ENCODE peak calls at places on chromosomes 6 and 20, in nine cellular contexts. V, M, J, R, I, X, Y, U and D are unnamed samples.

GRCh38 chr6:138289739-138290138 is 71.4 kb upstream of the PBOV1 start:
- DNase-seq in V (peak; percentile 21), M (no peak), J (no peak), R (no peak), I (no peak), X (peak; percentile 15), Y (peak; percentile 44), U (no peak), D (no peak)

GRCh38 chr20:63232235-63233060 is 3.3 kb upstream of the BIRC7 start:
- DNase-seq in V (peak; percentile 94), M (no peak), J (peak; percentile 76), R (peak; percentile 88), I (no peak), X (peak; percentile 98), Y (no peak), U (peak; percentile 62), D (peak; percentile 88)

GRCh38 chr20:1987826-1988225 is 6.0 kb downstream of the PDYN start:
- DNase-seq in V (peak; percentile 10), M (no peak), J (no peak), R (no peak), I (no peak), X (peak; percentile 39), Y (no peak), U (no peak), D (peak; percentile 4)

GRCh38 chr6:22766979-22767378 is 197.6 kb downstream of the HDGFL1 start:
- DNase-seq in V (peak; percentile 10), M (no peak), J (no peak), R (no peak), I (no peak), X (no peak), Y (no peak), U (no peak), D (peak; percentile 31)

GRCh38 chr20:5652626-5653573 is 97.3 kb upstream of the SHLD1 start:
- DNase-seq in V (no peak), M (no peak), J (peak; percentile 83), R (no peak), I (no peak), X (peak; percentile 85), Y (no peak), U (peak; percentile 71), D (peak; percentile 66)

GRCh38 chr6:166774770-166775169 is 147.7 kb upstream of the RPS6KA2 start:
- DNase-seq in V (no peak), M (peak; percentile 20), J (no peak), R (no peak), I (no peak), X (no peak), Y (no peak), U (no peak), D (no peak)

GRCh38 chr6:158978752-158979151 is 21.2 kb downstream of the RSPH3 start:
- DNase-seq in V (no peak), M (no peak), J (no peak), R (no peak), I (no peak), X (peak; percentile 34), Y (no peak), U (no peak), D (peak; percentile 5)

GRCh38 chr6:49841424-49841823 is 24.9 kb downstream of the CRISP1 start:
- DNase-seq in V (no peak), M (no peak), J (no peak), R (no peak), I (no peak), X (no peak), Y (no peak), U (no peak), D (no peak)

GRCh38 chr6:149854532-149854931 is 9.6 kb downstream of the LRP11 start:
- DNase-seq in V (peak; percentile 53), M (peak; percentile 80), J (no peak), R (peak; percentile 64), I (no peak), X (no peak), Y (no peak), U (peak; percentile 53), D (no peak)

GRCh38 chr20:37445041-37445440 is 76.0 kb upstream of the NNAT start:
- DNase-seq in V (no peak), M (no peak), J (no peak), R (no peak), I (no peak), X (no peak), Y (no peak), U (no peak), D (no peak)

GRCh38 chr20:58712823-58713731 is 20.5 kb downstream of the NPEPL1 start:
- DNase-seq in V (no peak), M (no peak), J (no peak), R (no peak), I (no peak), X (no peak), Y (no peak), U (no peak), D (no peak)

GRCh38 chr6:11230158-11231107 is 2.0 kb downstream of the NEDD9 start:
- DNase-seq in V (no peak), M (no peak), J (no peak), R (no peak), I (no peak), X (peak; percentile 48), Y (no peak), U (no peak), D (peak; percentile 20)

GRCh38 chr6:119521251-119521650 is 171.7 kb upstream of the MAN1A1 start:
- DNase-seq in V (no peak), M (no peak), J (no peak), R (no peak), I (no peak), X (no peak), Y (no peak), U (no peak), D (no peak)

GRCh38 chr6:27237089-27237723 is 10.3 kb upstream of the PRSS16 start:
- DNase-seq in V (peak; percentile 56), M (no peak), J (no peak), R (peak; percentile 61), I (no peak), X (peak; percentile 57), Y (no peak), U (peak; percentile 60), D (peak; percentile 76)

GRCh38 chr6:53023323-53023722 is 28.2 kb upstream of the GSTA4 start:
- DNase-seq in V (no peak), M (no peak), J (no peak), R (no peak), I (peak; percentile 97), X (no peak), Y (no peak), U (no peak), D (no peak)

GRCh38 chr6:149470948-149471347 is 13.9 kb downstream of the ZC3H12D start:
- DNase-seq in V (no peak), M (no peak), J (no peak), R (no peak), I (no peak), X (no peak), Y (no peak), U (no peak), D (no peak)

GRCh38 chr6:145118224-145118623 is 617.1 kb downstream of the EPM2A start:
- DNase-seq in V (no peak), M (no peak), J (no peak), R (no peak), I (no peak), X (no peak), Y (no peak), U (no peak), D (no peak)

GRCh38 chr6:11473008-11473740 is 64.4 kb upstream of the TMEM170B start:
- DNase-seq in V (no peak), M (no peak), J (no peak), R (no peak), I (no peak), X (peak; percentile 51), Y (no peak), U (no peak), D (no peak)

GRCh38 chr6:154111025-154111424 is 72.0 kb downstream of the OPRM1 start:
- DNase-seq in V (no peak), M (no peak), J (no peak), R (no peak), I (no peak), X (no peak), Y (no peak), U (no peak), D (no peak)

GRCh38 chr6:73523434-73524123 is 2.7 kb upstream of the EEF1A1 start:
- DNase-seq in V (peak; percentile 63), M (peak; percentile 79), J (no peak), R (peak; percentile 92), I (peak; percentile 47), X (peak; percentile 46), Y (peak; percentile 69), U (no peak), D (no peak)

GRCh38 chr20:44167736-44168135 is 19.3 kb downstream of the JPH2 start:
- DNase-seq in V (no peak), M (no peak), J (no peak), R (no peak), I (no peak), X (no peak), Y (no peak), U (no peak), D (no peak)

GRCh38 chr6:41769376-41769775 is 10.3 kb downstream of the FRS3 start:
- DNase-seq in V (no peak), M (no peak), J (no peak), R (no peak), I (no peak), X (no peak), Y (no peak), U (no peak), D (no peak)

GRCh38 chr6:41748542-41748941 is 1.3 kb upstream of the PGC start:
- DNase-seq in V (no peak), M (no peak), J (no peak), R (no peak), I (no peak), X (no peak), Y (no peak), U (no peak), D (no peak)

GRCh38 chr20:24993337-24994185 is 1.0 kb upstream of the APMAP start:
- DNase-seq in V (peak; percentile 62), M (peak; percentile 37), J (no peak), R (peak; percentile 49), I (peak; percentile 91), X (peak; percentile 57), Y (no peak), U (peak; percentile 48), D (peak; percentile 69)

GRCh38 chr20:62668441-62669027 is 26.2 kb downstream of the SLCO4A1 start:
- DNase-seq in V (peak; percentile 75), M (peak; percentile 80), J (peak; percentile 54), R (peak; percentile 44), I (peak; percentile 90), X (peak; percentile 81), Y (peak; percentile 80), U (peak; percentile 33), D (peak; percentile 76)

GRCh38 chr6:136158398-136158797 is 91.7 kb downstream of the MTFR2 start:
- DNase-seq in V (no peak), M (peak; percentile 50), J (no peak), R (no peak), I (peak; percentile 10), X (no peak), Y (no peak), U (no peak), D (no peak)

GRCh38 chr6:89321131-89321530 is 6.0 kb upstream of the GABRR2 start:
- DNase-seq in V (no peak), M (no peak), J (no peak), R (no peak), I (no peak), X (no peak), Y (no peak), U (no peak), D (no peak)

GRCh38 chr6:137487181-137487910 is 6.8 kb downstream of the OLIG3 start:
- DNase-seq in V (no peak), M (no peak), J (no peak), R (no peak), I (no peak), X (no peak), Y (no peak), U (no peak), D (no peak)

GRCh38 chr6:16180696-16181428 is 52.0 kb downstream of the MYLIP start:
- DNase-seq in V (no peak), M (no peak), J (no peak), R (no peak), I (no peak), X (no peak), Y (no peak), U (no peak), D (no peak)

GRCh38 chr20:33814238-33814712 is 3.1 kb downstream of the CHMP4B start:
- DNase-seq in V (no peak), M (no peak), J (no peak), R (no peak), I (no peak), X (no peak), Y (no peak), U (no peak), D (no peak)

GRCh38 chr6:88045521-88046136 is 2.0 kb upstream of the SPACA1 start:
- DNase-seq in V (no peak), M (no peak), J (no peak), R (no peak), I (no peak), X (no peak), Y (no peak), U (no peak), D (no peak)